ENCODE peak calls at places on chromosomes 2 and 18, in ten cellular contexts. A is endothelial cell of umbilical vein, O is PC-9, Y is osteoblast, E is fibroblast of lung, B is H9, N is GM23248, G is astrocyte, F is OCI-LY7, T is MM.1S. H is an unnamed sample. For H3K79me2, the result is how much of the 10 kb centered on the place peaks cover.

GRCh38 chr18:60755134-60755533 is 382.6 kb upstream of the MC4R start:
- DNase-seq in G (no peak), F (no peak), A (no peak), N (no peak), B (no peak), T (no peak), Y (no peak), E (no peak), O (no peak), H (no peak)

GRCh38 chr2:223197046-223197445 is 145.1 kb downstream of the KCNE4 start:
- DNase-seq in T (no peak), F (no peak), Y (no peak), E (no peak), N (no peak), B (no peak), G (peak), A (no peak), O (no peak), H (no peak)

GRCh38 chr2:160077912-160078585 is 15.6 kb upstream of the PLA2R1 start:
- DNase-seq in B (no peak), A (no peak), T (no peak), F (no peak), Y (no peak), O (peak), E (no peak), G (no peak), N (no peak), H (no peak)

GRCh38 chr18:32138332-32138731 is 46.7 kb downstream of the RNF138 start:
- DNase-seq in N (no peak), E (no peak), G (peak), B (no peak), Y (no peak), T (no peak), A (no peak), O (no peak), F (no peak), H (no peak)

GRCh38 chr2:40118622-40119021 is 333.3 kb downstream of the SLC8A1 start:
- DNase-seq in E (no peak), T (no peak), O (no peak), F (no peak), B (no peak), Y (no peak), G (no peak), N (no peak), A (no peak), H (no peak)

GRCh38 chr2:1544478-1545069 is 131.3 kb downstream of the TPO start:
- DNase-seq in G (peak), F (no peak), A (no peak), T (no peak), B (no peak), Y (peak), N (peak), E (peak), O (no peak), H (no peak)

GRCh38 chr2:88683160-88684021 is 8.1 kb upstream of the RPIA start:
- DNase-seq in N (no peak), F (peak), A (no peak), E (no peak), G (no peak), B (no peak), Y (no peak), T (no peak), O (no peak), H (no peak)

GRCh38 chr18:8426401-8426800 is 182.8 kb upstream of the RAB12 start:
- DNase-seq in B (peak), G (no peak), N (no peak), E (no peak), T (no peak), A (no peak), F (peak), O (no peak), Y (no peak), H (no peak)

GRCh38 chr2:147382322-147382948 is 462.4 kb upstream of the ACVR2A start:
- DNase-seq in T (no peak), F (no peak), N (no peak), A (no peak), G (no peak), Y (no peak), O (no peak), B (no peak), E (no peak), H (no peak)

GRCh38 chr2:53170463-53170862 is 597.1 kb upstream of the CHAC2 start:
- DNase-seq in T (no peak), N (no peak), Y (no peak), F (no peak), O (no peak), B (no peak), G (peak), E (peak), A (no peak), H (no peak)

GRCh38 chr18:73842795-73843394 is 304.7 kb downstream of the FBXO15 start:
- DNase-seq in B (peak), T (peak), O (no peak), E (peak), N (peak), Y (peak), A (no peak), F (peak), G (peak), H (peak)

GRCh38 chr18:58104071-58104470 is 60.0 kb downstream of the NEDD4L start:
- DNase-seq in N (no peak), T (no peak), B (no peak), Y (no peak), G (no peak), F (no peak), O (no peak), E (peak), A (no peak), H (no peak)

GRCh38 chr18:57839942-57840381 is 36.8 kb upstream of the ATP8B1 start:
- DNase-seq in N (peak), B (no peak), T (no peak), G (peak), E (peak), F (no peak), A (peak), O (peak), Y (peak), H (no peak)

GRCh38 chr18:26686532-26686931 is 138.2 kb upstream of the KCTD1 start:
- DNase-seq in O (no peak), E (no peak), B (no peak), N (no peak), Y (no peak), F (no peak), G (no peak), T (no peak), A (no peak), H (no peak)

GRCh38 chr2:128492966-128493811 is 174.5 kb upstream of the HS6ST1 start:
- DNase-seq in Y (peak), F (no peak), O (no peak), T (no peak), A (no peak), B (peak), N (no peak), E (no peak), G (no peak), H (no peak)

GRCh38 chr2:118644190-118644589 is 203.3 kb downstream of the EN1 start:
- DNase-seq in Y (no peak), G (no peak), E (no peak), T (no peak), O (no peak), A (no peak), F (no peak), N (no peak), B (no peak), H (no peak)

GRCh38 chr18:23523429-23524212 is 20.3 kb downstream of the RMC1 start:
- DNase-seq in N (peak), T (no peak), B (no peak), Y (peak), G (peak), F (no peak), E (no peak), A (no peak), O (no peak), H (peak)

GRCh38 chr2:201194097-201194496 is 11.2 kb downstream of the CASP10 start:
- DNase-seq in O (no peak), T (peak), Y (no peak), E (no peak), F (peak), N (no peak), G (no peak), A (no peak), B (no peak), H (peak)

GRCh38 chr2:37020212-37020886 is 54.0 kb upstream of the STRN start:
- DNase-seq in N (peak), O (no peak), T (no peak), Y (peak), G (peak), E (peak), A (peak), F (no peak), B (no peak), H (no peak)

GRCh38 chr18:32552421-32553030 is 81.8 kb upstream of the GAREM1 start:
- DNase-seq in E (peak), B (peak), F (peak), T (peak), O (peak), G (peak), Y (peak), N (peak), A (peak), H (no peak)

GRCh38 chr18:35516789-35517188 is 19.0 kb upstream of the INO80C start:
- DNase-seq in Y (no peak), G (no peak), N (no peak), B (no peak), T (no peak), F (no peak), A (no peak), E (no peak), O (no peak), H (no peak)

GRCh38 chr2:2519381-2519780 is 188.3 kb upstream of the MYT1L start:
- DNase-seq in N (no peak), O (no peak), B (no peak), A (no peak), F (no peak), G (no peak), T (no peak), E (no peak), Y (no peak), H (no peak)

GRCh38 chr18:39485696-39486095 is 1920.1 kb upstream of the CELF4 start:
- DNase-seq in O (no peak), N (no peak), Y (no peak), E (no peak), B (no peak), G (peak), T (no peak), F (no peak), A (no peak), H (no peak)

GRCh38 chr2:227939271-227940027 is 68.0 kb downstream of the DAW1 start:
- DNase-seq in O (no peak), T (peak), Y (peak), A (peak), G (peak), B (peak), E (peak), N (peak), F (peak), H (no peak)

GRCh38 chr2:222240676-222241049 is 58.1 kb downstream of the PAX3 start:
- DNase-seq in B (no peak), E (no peak), A (no peak), F (no peak), T (no peak), O (no peak), Y (no peak), N (no peak), G (no peak), H (no peak)

GRCh38 chr2:191811807-191812602 is 34.9 kb downstream of the CAVIN2 start:
- DNase-seq in B (peak), A (peak), O (peak), T (peak), F (peak), N (peak), G (peak), E (peak), Y (peak), H (no peak)

GRCh38 chr2:60297296-60298010 is 256.0 kb downstream of the BCL11A start:
- DNase-seq in N (peak), F (no peak), A (no peak), Y (no peak), O (no peak), G (no peak), T (no peak), E (no peak), B (peak), H (no peak)

GRCh38 chr2:232422051-232422450 is 15.4 kb downstream of the ALPG start:
- DNase-seq in F (no peak), B (peak), N (no peak), G (no peak), Y (peak), E (no peak), T (no peak), O (peak), A (no peak), H (no peak)

GRCh38 chr18:55783921-55784320 is 195.9 kb upstream of the TCF4 start:
- DNase-seq in O (no peak), A (no peak), F (no peak), N (no peak), B (no peak), E (no peak), T (no peak), Y (no peak), G (no peak), H (no peak)

GRCh38 chr2:175853110-175853509 is 149.0 kb downstream of the LNPK start:
- DNase-seq in B (no peak), A (no peak), G (no peak), N (no peak), O (no peak), F (no peak), Y (no peak), T (no peak), E (no peak), H (no peak)

DNA sequence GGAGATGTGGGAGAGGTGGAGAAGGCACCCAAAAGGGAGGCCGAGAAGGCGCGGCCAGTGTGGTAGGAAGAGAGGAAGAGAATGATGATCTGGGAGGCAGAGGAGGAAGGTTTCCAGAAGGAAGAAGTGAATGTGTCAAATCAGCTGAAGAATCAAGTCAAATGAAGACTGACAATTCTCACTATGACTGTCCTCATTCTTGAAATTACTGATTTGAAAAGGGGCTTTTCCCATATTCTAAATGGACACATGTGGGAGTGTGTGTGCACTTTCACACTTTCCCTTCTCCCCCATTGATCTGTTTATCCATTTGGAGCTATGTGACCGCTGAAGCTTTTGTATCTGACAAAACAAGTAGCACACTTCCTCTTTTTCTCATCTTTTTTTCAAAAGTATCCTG is 6.1 kb downstream of the AFF3 start:
- DNase-seq in T (no peak), A (no peak), N (no peak), B (no peak), E (no peak), O (no peak), F (peak), Y (no peak), G (no peak), H (peak)
- H3K79me2 ChIP-seq in T (under half), A (under half), N (under half), B (under half), E (under half), O (under half), F (half or more), Y (under half), G (under half), H (under half)

DNA sequence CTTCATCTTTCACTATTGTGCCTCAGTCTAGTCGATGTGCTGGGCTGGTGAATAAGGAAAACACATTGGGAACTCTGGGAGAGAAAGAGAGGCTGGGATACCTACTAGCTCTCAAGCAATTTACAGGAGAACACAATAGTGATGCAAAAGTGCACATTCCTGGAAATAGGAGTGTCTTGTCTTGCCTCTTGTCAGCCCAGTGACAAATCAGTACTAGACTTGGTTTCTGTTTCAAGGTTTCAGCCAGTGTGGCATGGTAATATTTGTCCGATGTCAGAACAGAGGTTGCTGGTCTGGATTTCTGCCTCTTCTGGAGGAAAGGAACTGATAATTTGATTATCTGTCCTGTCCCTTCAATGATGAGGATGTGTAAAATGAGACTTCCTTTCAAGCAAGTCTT is 4.2 kb downstream of the GPR39 start:
- DNase-seq in E (no peak), B (no peak), O (no peak), N (peak), F (no peak), G (no peak), A (no peak), Y (no peak), T (no peak), H (no peak)
- H3K79me2 ChIP-seq in E (under half), B (under half), O (half or more), N (under half), F (under half), G (under half), A (under half), Y (under half), T (under half), H (under half)

DNA sequence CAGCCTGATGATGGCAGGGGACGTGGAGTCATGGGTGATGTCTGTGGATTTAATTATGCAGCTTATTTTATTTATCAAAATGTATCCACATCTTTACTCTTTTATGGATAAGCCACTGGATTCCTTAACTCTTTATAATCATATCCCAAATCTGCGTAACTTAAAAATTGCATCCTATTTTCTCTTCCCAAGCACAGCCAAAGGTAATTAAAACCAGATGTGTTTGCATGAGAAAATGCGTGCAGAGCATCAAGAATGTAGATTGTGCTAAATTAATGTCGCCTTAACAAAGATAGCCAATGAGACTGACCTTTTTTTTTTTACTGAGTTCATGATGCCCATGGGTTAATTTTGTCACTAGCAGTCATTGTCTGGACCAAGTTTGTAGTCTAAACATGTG is 10.0 kb downstream of the SH3RF3 start:
- DNase-seq in A (no peak), N (no peak), Y (no peak), G (no peak), F (no peak), B (no peak), O (no peak), T (no peak), E (no peak), H (no peak)
- H3K79me2 ChIP-seq in A (half or more), N (half or more), Y (half or more), G (half or more), F (under half), B (under half), O (half or more), T (half or more), E (half or more), H (under half)

DNA sequence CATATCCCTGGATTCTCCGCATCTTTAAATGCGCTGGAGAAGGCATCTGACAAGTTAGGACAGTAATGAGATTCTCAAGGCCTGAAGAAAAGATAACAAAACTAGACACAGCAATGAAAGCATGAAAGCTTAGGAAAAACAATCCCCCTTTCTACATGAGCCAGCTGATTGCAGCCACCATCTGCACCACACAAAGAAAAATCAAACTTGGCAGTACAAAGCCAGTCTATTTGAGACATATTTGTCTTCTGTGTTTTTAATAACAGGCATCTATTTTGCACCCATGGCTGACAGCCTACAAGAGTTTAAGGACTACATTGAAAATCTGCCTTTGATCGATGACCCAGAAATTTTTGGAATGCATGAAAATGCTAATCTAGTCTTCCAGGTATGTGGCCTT is 83.6 kb downstream of the TRABD2A start:
- DNase-seq in O (no peak), T (no peak), A (no peak), Y (no peak), G (no peak), F (no peak), N (no peak), B (no peak), E (no peak), H (no peak)
- H3K79me2 ChIP-seq in O (under half), T (under half), A (under half), Y (under half), G (under half), F (under half), N (under half), B (under half), E (under half), H (under half)

GRCh38 chr2:9585486-9585885 is 29.9 kb upstream of the ADAM17 start:
- DNase-seq in O (no peak), G (no peak), A (no peak), Y (no peak), N (no peak), T (no peak), B (no peak), E (no peak), F (no peak), H (no peak)
- H3K79me2 ChIP-seq in O (half or more), G (half or more), A (under half), Y (half or more), N (half or more), T (under half), B (under half), E (under half), F (under half), H (under half)